ENCODE peak calls at places on chromosomes 16 and 17, in seven cellular contexts. Y, E, A, N, F, J and Q are unnamed samples.

GRCh38 chr17:8420041-8420934 is 15.4 kb upstream of the NDEL1 start:
- DNase-seq in Y (no peak), E (peak), A (peak), N (peak), F (no peak), J (no peak), Q (no peak)

GRCh38 chr16:89190150-89190958 is 10.0 kb downstream of the SLC22A31 start:
- DNase-seq in Y (no peak), E (no peak), A (no peak), N (no peak), F (peak), J (no peak), Q (no peak)

GRCh38 chr17:34673995-34674900 is 94.9 kb downstream of the TMEM132E start:
- DNase-seq in Y (no peak), E (no peak), A (no peak), N (no peak), F (no peak), J (no peak), Q (no peak)

GRCh38 chr16:20871935-20872815 is 28.0 kb downstream of the DCUN1D3 start:
- DNase-seq in Y (no peak), E (no peak), A (no peak), N (no peak), F (no peak), J (no peak), Q (no peak)

GRCh38 chr17:62801553-62801952 is 6.6 kb downstream of the MARCHF10 start:
- DNase-seq in Y (no peak), E (no peak), A (no peak), N (no peak), F (no peak), J (no peak), Q (no peak)

GRCh38 chr17:45868276-45868675 is 23.6 kb downstream of the SPPL2C start:
- DNase-seq in Y (no peak), E (no peak), A (no peak), N (no peak), F (peak), J (no peak), Q (no peak)

GRCh38 chr17:78365561-78366108 is 5.8 kb upstream of the SOCS3 start:
- DNase-seq in Y (no peak), E (no peak), A (no peak), N (no peak), F (no peak), J (no peak), Q (no peak)

GRCh38 chr17:27320222-27320560 is 26.3 kb downstream of the WSB1 start:
- DNase-seq in Y (no peak), E (no peak), A (no peak), N (no peak), F (no peak), J (no peak), Q (no peak)

GRCh38 chr17:75636381-75637142 is 3.3 kb downstream of the SMIM5 start:
- DNase-seq in Y (no peak), E (peak), A (no peak), N (no peak), F (no peak), J (no peak), Q (no peak)

GRCh38 chr16:89917773-89918452 is 749 bp upstream of the MC1R start:
- DNase-seq in Y (peak), E (peak), A (peak), N (peak), F (peak), J (peak), Q (peak)

GRCh38 chr16:28029387-28030002 is 34.0 kb downstream of the GSG1L start:
- DNase-seq in Y (no peak), E (no peak), A (no peak), N (no peak), F (no peak), J (no peak), Q (no peak)

GRCh38 chr16:75924397-75924796 is 198.1 kb upstream of the CPHXL start:
- DNase-seq in Y (no peak), E (no peak), A (no peak), N (no peak), F (no peak), J (no peak), Q (no peak)

GRCh38 chr16:28131210-28131609 is 67.7 kb upstream of the GSG1L start:
- DNase-seq in Y (no peak), E (no peak), A (no peak), N (no peak), F (peak), J (no peak), Q (no peak)

GRCh38 chr16:82016964-82017363 is 5.7 kb upstream of the SDR42E1 start:
- DNase-seq in Y (no peak), E (no peak), A (no peak), N (no peak), F (no peak), J (no peak), Q (no peak)